ENCODE peak calls at places on chromosomes 3 and 15, in five cellular contexts. L is HL-60; O is adrenal gland; E is effector memory CD4-positive, alpha-beta T cell; T is heart right ventricle. Z is an unnamed sample.

GRCh38 chr3:74789111-74789510 is 174.7 kb upstream of the CNTN3 start:
- DNase-seq in L (no peak), O (no peak), E (no peak), T (no peak), Z (no peak)

GRCh38 chr3:144546539-144546938 is 574.9 kb downstream of the DIPK2A start:
- DNase-seq in L (no peak), O (no peak), E (no peak), T (no peak), Z (no peak)

GRCh38 chr3:99950921-99951320 is 133.3 kb downstream of the CMSS1 start:
- DNase-seq in L (no peak), O (no peak), E (no peak), T (no peak), Z (no peak)

GRCh38 chr15:89178307-89178977 is 42.9 kb downstream of the RLBP1 start:
- DNase-seq in L (no peak), O (no peak), E (no peak), T (no peak), Z (no peak)

GRCh38 chr3:61768284-61769012 is 207.1 kb downstream of the PTPRG start:
- DNase-seq in L (no peak), O (no peak), E (no peak), T (no peak), Z (peak; percentile 17)

GRCh38 chr3:9780920-9781319 is 11.2 kb upstream of the CAMK1 start:
- DNase-seq in L (no peak), O (no peak), E (no peak), T (no peak), Z (no peak)

GRCh38 chr3:182212479-182213076 is 500.9 kb downstream of the SOX2 start:
- DNase-seq in L (no peak), O (peak; percentile 44), E (no peak), T (no peak), Z (peak; percentile 45)

GRCh38 chr3:134367869-134368750 is 6.1 kb downstream of the AMOTL2 start:
- DNase-seq in L (no peak), O (no peak), E (no peak), T (no peak), Z (no peak)

GRCh38 chr3:48662140-48662752 is 440 bp downstream of the CELSR3 start:
- DNase-seq in L (no peak), O (no peak), E (no peak), T (no peak), Z (no peak)

GRCh38 chr15:32824777-32825176 is 107.0 kb downstream of the GREM1 start:
- DNase-seq in L (no peak), O (no peak), E (no peak), T (no peak), Z (no peak)

GRCh38 chr15:82044373-82045178 is 1.2 kb downstream of the MEX3B start:
- DNase-seq in L (no peak), O (no peak), E (no peak), T (peak; percentile 44), Z (peak; percentile 44)

GRCh38 chr3:123732447-123732846 is 147.6 kb upstream of the HACD2 start:
- DNase-seq in L (no peak), O (no peak), E (no peak), T (no peak), Z (no peak)

GRCh38 chr15:73052679-73053397 is 575 bp downstream of the NEO1 start:
- DNase-seq in L (no peak), O (peak; percentile 37), E (peak; percentile 14), T (peak; percentile 36), Z (peak; percentile 36)

GRCh38 chr3:154142608-154143007 is 21.4 kb downstream of the ARHGEF26 start:
- DNase-seq in L (no peak), O (no peak), E (no peak), T (no peak), Z (no peak)

GRCh38 chr3:100053929-100054620 is 60.2 kb downstream of the FILIP1L start:
- DNase-seq in L (no peak), O (no peak), E (no peak), T (no peak), Z (no peak)

GRCh38 chr3:79167651-79168416 is 600.0 kb downstream of the ROBO1 start:
- DNase-seq in L (no peak), O (no peak), E (no peak), T (no peak), Z (no peak)

GRCh38 chr3:175274474-175275218 is 415.5 kb downstream of the NAALADL2 start:
- DNase-seq in L (no peak), O (no peak), E (no peak), T (no peak), Z (no peak)

GRCh38 chr15:42021593-42021992 is 751 bp upstream of the PLA2G4E start:
- DNase-seq in L (no peak), O (no peak), E (no peak), T (no peak), Z (no peak)

GRCh38 chr3:177934001-177934891 is 602.0 kb upstream of the KCNMB2 start:
- DNase-seq in L (no peak), O (peak; percentile 32), E (no peak), T (peak; percentile 9), Z (no peak)

GRCh38 chr3:10822708-10823515 is 6.9 kb downstream of the SLC6A11 start:
- DNase-seq in L (no peak), O (no peak), E (no peak), T (no peak), Z (no peak)

GRCh38 chr3:104005815-104006214 is 1360.9 kb upstream of the ALCAM start:
- DNase-seq in L (no peak), O (no peak), E (no peak), T (no peak), Z (no peak)

GRCh38 chr3:121895121-121895520 is 920 bp downstream of the SLC15A2 start:
- DNase-seq in L (peak; percentile 46), O (no peak), E (no peak), T (no peak), Z (no peak)

GRCh38 chr3:145219355-145220196 is 941.4 kb downstream of the PLOD2 start:
- DNase-seq in L (no peak), O (no peak), E (no peak), T (no peak), Z (no peak)

GRCh38 chr15:80179025-80179759 is 26.4 kb downstream of the FAH start:
- DNase-seq in L (no peak), O (peak; percentile 63), E (no peak), T (no peak), Z (no peak)

GRCh38 chr3:188788621-188789081 is 383.1 kb upstream of the TPRG1 start:
- DNase-seq in L (peak; percentile 65), O (no peak), E (no peak), T (no peak), Z (no peak)
- H3K27ac ChIP-seq in L (no peak overlapping the region), O (no peak overlapping the region), E (no peak overlapping the region), T (no peak overlapping the region), Z (no peak overlapping the region)

GRCh38 chr15:101509279-101509678 is 19.8 kb upstream of the PCSK6 start:
- DNase-seq in L (no peak), O (no peak), E (no peak), T (no peak), Z (no peak)
- H3K27ac ChIP-seq in L (no peak overlapping the region), O (no peak overlapping the region), E (no peak overlapping the region), T (no peak overlapping the region), Z (no peak overlapping the region)

GRCh38 chr15:63498815-63499549 is 5.4 kb upstream of the USP3 start:
- DNase-seq in L (no peak), O (no peak), E (no peak), T (no peak), Z (no peak)
- H3K27ac ChIP-seq in L (peak overlapping the region; percentile 37), O (no peak overlapping the region), E (peak overlapping the region; percentile 100), T (no peak overlapping the region), Z (no peak overlapping the region)

DNA sequence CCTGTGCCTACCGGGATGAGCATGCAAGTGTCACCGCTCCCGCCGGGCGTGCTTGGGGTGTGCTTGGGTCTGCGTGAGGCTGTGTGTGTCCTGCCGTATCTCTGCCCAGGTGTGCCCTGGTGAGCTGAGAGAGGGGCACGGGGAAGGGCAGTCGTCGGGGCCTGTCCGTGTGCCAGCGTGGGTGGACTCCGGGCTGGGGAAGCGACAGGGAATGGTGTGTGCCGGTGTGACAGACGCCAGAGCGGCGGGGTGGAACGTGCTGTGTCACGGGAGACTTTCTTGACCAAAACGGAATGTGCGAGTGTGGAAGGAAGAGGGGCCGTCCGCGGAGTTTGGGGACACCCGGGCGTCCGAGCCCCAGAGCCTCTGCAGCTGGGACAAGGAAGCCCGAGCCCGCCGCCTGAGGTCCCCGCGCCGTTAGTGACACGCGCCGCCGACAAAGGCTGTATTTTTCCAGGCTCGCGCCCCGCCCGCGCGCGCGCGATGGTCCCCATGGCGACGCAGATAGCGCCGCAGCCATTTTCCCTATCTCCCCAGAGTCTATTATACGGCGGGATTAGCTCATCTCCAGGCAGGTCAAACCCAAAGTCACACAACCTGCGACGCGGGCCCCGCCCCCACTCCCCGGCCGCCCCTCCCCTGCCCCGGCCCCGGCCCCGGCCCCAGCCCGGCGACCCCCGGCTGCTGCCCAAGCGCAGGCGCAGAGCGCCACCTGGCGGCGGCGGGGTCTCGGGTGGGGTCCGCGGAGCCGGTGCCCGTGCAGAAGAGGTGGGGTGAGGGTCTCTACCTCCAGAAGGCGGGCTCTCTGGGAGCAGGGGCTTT is 4.5 kb upstream of the GATA2 start:
- DNase-seq in L (peak; percentile 47), O (peak; percentile 46), E (peak; percentile 14), T (peak; percentile 78), Z (peak; percentile 75)
- H3K27ac ChIP-seq in L (peak overlapping the region; percentile 14), O (no peak overlapping the region), E (no peak overlapping the region), T (no peak overlapping the region), Z (no peak overlapping the region)

DNA sequence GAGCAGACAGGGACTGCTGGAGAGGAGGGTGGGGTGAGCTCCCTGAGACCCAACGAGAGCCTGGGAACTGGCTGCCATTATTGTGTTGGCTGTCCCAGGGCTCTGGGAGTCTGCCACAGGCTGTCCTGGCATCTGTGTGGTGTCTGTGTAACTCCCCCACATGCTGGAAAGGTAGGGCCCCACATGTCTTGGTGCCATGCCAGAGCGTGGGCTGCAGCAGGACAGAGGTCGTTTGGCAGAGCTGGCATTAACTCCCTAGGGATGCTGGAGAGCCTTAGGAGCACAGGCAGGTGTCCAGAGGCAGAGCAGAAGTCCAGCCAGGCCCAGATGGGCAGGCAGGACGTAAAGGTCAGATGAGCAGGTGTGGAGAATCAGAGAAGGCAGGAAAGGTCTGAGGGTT is 9.7 kb downstream of the TIMP4 start:
- DNase-seq in L (no peak), O (no peak), E (no peak), T (no peak), Z (no peak)
- H3K27ac ChIP-seq in L (no peak overlapping the region), O (no peak overlapping the region), E (no peak overlapping the region), T (peak overlapping the region; percentile 63), Z (no peak overlapping the region)

GRCh38 chr15:40083756-40084101 is 24.9 kb downstream of the BMF start:
- DNase-seq in L (no peak), O (no peak), E (no peak), T (no peak), Z (no peak)

GRCh38 chr15:40080847-40081246 is 27.8 kb downstream of the BMF start:
- DNase-seq in L (no peak), O (no peak), E (no peak), T (no peak), Z (no peak)

GRCh38 chr15:40080104-40080503 is 28.6 kb downstream of the BMF start:
- DNase-seq in L (no peak), O (no peak), E (no peak), T (no peak), Z (no peak)

GRCh38 chr15:40082195-40082868 is 26.3 kb downstream of the BMF start:
- DNase-seq in L (no peak), O (no peak), E (no peak), T (no peak), Z (no peak)

GRCh38 chr15:40081691-40082194 is 26.9 kb downstream of the BMF start:
- DNase-seq in L (no peak), O (peak; percentile 71), E (no peak), T (peak; percentile 71), Z (no peak)
- H3K27ac ChIP-seq in L (peak overlapping the region; percentile 77), O (peak overlapping the region; percentile 54), E (no peak overlapping the region), T (peak overlapping the region; percentile 76), Z (peak overlapping the region; percentile 79)

GRCh38 chr15:48627260-48627969 is 18.1 kb downstream of the FBN1 start:
- DNase-seq in L (no peak), O (no peak), E (no peak), T (no peak), Z (no peak)
- H3K27ac ChIP-seq in L (no peak overlapping the region), O (no peak overlapping the region), E (no peak overlapping the region), T (no peak overlapping the region), Z (no peak overlapping the region)

Z was measured in caudate nucleus.